ENCODE peak calls at places on chromosomes 12 and 14, in six cellular contexts. D, V, B, E, Z and N are unnamed samples.

GRCh38 chr14:77682158-77682553 is 25.7 kb downstream of the ALKBH1 start:
- DNase-seq in B (no peak), D (no peak), E (no peak), Z (no peak), V (no peak), N (no peak)

GRCh38 chr12:109462868-109463692 is 14.0 kb downstream of the KCTD10 start:
- DNase-seq in Z (peak), E (peak), B (peak), D (no peak), V (peak), N (no peak)

GRCh38 chr14:96055065-96055752 is 16.0 kb downstream of the C14orf132 start:
- DNase-seq in E (no peak), D (no peak), B (no peak), Z (no peak), V (no peak), N (no peak)

GRCh38 chr12:132560831-132561783 is 49.3 kb downstream of the LRCOL1 start:
- DNase-seq in Z (peak), D (peak), E (peak), V (no peak), B (no peak), N (peak)

GRCh38 chr12:116541547-116542344 is 17.4 kb upstream of the MAP1LC3B2 start:
- DNase-seq in V (no peak), E (no peak), D (no peak), Z (no peak), B (no peak), N (no peak)

GRCh38 chr14:65434216-65434850 is 21.8 kb downstream of the FUT8 start:
- DNase-seq in D (no peak), Z (no peak), B (no peak), E (no peak), V (no peak), N (no peak)

GRCh38 chr14:70663707-70664179 is 22.0 kb downstream of the TTC9 start:
- DNase-seq in E (no peak), V (peak), D (peak), Z (no peak), B (no peak), N (peak)

GRCh38 chr12:69131073-69131472 is 108.3 kb upstream of the CPSF6 start:
- DNase-seq in Z (no peak), D (no peak), V (no peak), E (no peak), B (no peak), N (no peak)

GRCh38 chr12:27645671-27646070 is 50.6 kb upstream of the REP15 start:
- DNase-seq in B (no peak), D (no peak), Z (no peak), E (no peak), V (no peak), N (no peak)

GRCh38 chr12:76080017-76080728 is 4.3 kb downstream of the NAP1L1 start:
- DNase-seq in B (no peak), E (no peak), V (no peak), D (no peak), Z (no peak), N (no peak)

GRCh38 chr12:111190741-111191526 is 178.0 kb downstream of the PHETA1 start:
- DNase-seq in B (no peak), E (no peak), D (no peak), V (no peak), Z (no peak), N (no peak)

GRCh38 chr12:44422559-44422958 is 453.6 kb downstream of the NELL2 start:
- DNase-seq in D (no peak), B (no peak), V (no peak), E (no peak), Z (no peak), N (no peak)

GRCh38 chr12:25816637-25817036 is 141.8 kb upstream of the RASSF8 start:
- DNase-seq in E (no peak), Z (no peak), B (no peak), V (no peak), D (no peak), N (no peak)

GRCh38 chr12:47977046-47977771 is 13.8 kb downstream of the TMEM106C start:
- DNase-seq in V (no peak), B (no peak), E (no peak), Z (no peak), D (no peak), N (no peak)

GRCh38 chr12:47972895-47973294 is 9.5 kb downstream of the TMEM106C start:
- DNase-seq in B (no peak), D (no peak), E (no peak), V (no peak), Z (no peak), N (no peak)

GRCh38 chr12:47973870-47974269 is 10.5 kb downstream of the TMEM106C start:
- DNase-seq in Z (no peak), D (no peak), B (no peak), E (no peak), V (no peak), N (no peak)

GRCh38 chr12:47975816-47976215 is 12.4 kb downstream of the TMEM106C start:
- DNase-seq in V (no peak), Z (no peak), D (no peak), B (no peak), E (no peak), N (no peak)

GRCh38 chr12:47975036-47975620 is 11.7 kb downstream of the TMEM106C start:
- DNase-seq in B (no peak), Z (no peak), D (no peak), E (no peak), V (no peak), N (no peak)
- H3K4me3 ChIP-seq in B (no peak), Z (no peak), D (no peak), E (no peak), V (no peak), N (no peak)

DNA sequence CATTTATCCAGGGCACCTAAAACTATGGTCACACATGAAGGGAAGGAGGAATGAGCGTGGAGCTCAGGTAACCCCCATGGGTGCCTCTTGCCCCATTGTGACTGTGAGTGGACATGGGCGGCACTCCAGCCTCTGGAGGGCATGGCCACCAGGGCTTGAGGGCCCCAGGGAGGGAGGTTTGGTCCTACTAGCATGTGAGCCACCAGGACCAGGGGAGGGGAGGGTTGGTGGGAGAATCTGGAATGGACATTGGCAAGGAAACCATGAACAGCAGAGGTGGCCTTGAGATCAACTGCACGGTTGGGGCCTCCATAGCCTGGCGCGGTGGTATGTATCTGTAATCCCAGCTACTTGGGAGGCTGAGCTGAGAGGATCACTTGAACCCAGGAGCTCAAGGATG is 623.6 kb downstream of the AACS start:
- DNase-seq in B (no peak), V (no peak), E (no peak), Z (no peak), D (no peak), N (no peak)
- TF ChIP-seq CTCF in B (no peak), V (no peak), E (no peak), Z (no peak), D (no peak), N (no peak)

GRCh38 chr12:113058553-113058952 is 2.0 kb downstream of the DTX1 start:
- DNase-seq in D (peak), Z (no peak), V (no peak), B (no peak), E (no peak), N (no peak)

GRCh38 chr12:113056381-113056630 is 224 bp upstream of the DTX1 start:
- DNase-seq in E (no peak), V (no peak), B (no peak), D (no peak), Z (no peak), N (no peak)

GRCh38 chr12:113056631-113057488 is at the start of gene DTX1:
- DNase-seq in V (peak), E (peak), B (no peak), D (peak), Z (peak), N (no peak)

GRCh38 chr12:113059071-113059595 is 2.6 kb downstream of the DTX1 start:
- DNase-seq in E (no peak), V (no peak), B (no peak), Z (no peak), D (peak), N (no peak)

GRCh38 chr12:113057565-113058485 is 1.3 kb downstream of the DTX1 start:
- DNase-seq in Z (no peak), V (no peak), E (no peak), D (peak), B (no peak), N (no peak)
- H3K4me3 ChIP-seq in Z (peak), V (peak), E (peak), D (peak), B (no peak), N (no peak)

GRCh38 chr14:21647380-21647779 is 6.3 kb upstream of the OR4E2 start:
- DNase-seq in D (no peak), V (no peak), E (no peak), Z (no peak), B (no peak), N (no peak)
- TF ChIP-seq CTCF in D (no peak), V (no peak), E (no peak), Z (no peak), B (no peak), N (no peak)

DNA sequence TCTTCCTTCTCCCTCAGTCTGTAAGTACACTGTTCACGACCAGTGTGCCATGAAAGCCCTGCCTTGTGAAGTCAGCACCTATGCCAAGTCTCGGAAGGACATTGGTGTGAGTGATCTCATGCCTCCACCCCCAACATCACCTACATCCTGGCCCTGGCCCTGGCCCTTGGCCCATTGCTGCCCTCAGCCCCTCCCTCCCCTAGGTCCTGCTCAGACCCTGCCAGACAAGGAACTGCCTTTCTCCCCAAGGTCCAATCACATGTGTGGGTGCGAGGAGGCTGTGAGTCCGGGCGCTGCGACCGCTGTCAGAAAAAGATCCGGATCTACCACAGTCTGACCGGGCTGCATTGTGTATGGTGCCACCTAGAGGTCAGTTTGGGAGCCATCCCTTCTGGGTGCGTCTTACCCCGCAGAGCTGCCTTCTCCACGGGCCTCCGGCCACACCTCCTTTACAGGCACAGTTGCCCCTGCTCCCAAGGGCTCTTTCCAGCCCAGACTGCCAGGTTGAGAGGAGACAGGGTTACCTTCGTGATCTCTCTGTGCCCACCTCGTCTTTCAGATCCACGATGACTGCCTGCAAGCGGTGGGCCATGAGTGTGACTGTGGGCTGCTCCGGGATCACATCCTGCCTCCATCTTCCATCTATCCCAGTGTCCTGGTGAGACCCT is 9.2 kb downstream of the DGKA start:
- DNase-seq in B (peak), V (peak), Z (peak), E (peak), D (peak), N (peak)
- H3K4me3 ChIP-seq in B (no peak), V (peak), Z (no peak), E (no peak), D (no peak), N (no peak)

DNA sequence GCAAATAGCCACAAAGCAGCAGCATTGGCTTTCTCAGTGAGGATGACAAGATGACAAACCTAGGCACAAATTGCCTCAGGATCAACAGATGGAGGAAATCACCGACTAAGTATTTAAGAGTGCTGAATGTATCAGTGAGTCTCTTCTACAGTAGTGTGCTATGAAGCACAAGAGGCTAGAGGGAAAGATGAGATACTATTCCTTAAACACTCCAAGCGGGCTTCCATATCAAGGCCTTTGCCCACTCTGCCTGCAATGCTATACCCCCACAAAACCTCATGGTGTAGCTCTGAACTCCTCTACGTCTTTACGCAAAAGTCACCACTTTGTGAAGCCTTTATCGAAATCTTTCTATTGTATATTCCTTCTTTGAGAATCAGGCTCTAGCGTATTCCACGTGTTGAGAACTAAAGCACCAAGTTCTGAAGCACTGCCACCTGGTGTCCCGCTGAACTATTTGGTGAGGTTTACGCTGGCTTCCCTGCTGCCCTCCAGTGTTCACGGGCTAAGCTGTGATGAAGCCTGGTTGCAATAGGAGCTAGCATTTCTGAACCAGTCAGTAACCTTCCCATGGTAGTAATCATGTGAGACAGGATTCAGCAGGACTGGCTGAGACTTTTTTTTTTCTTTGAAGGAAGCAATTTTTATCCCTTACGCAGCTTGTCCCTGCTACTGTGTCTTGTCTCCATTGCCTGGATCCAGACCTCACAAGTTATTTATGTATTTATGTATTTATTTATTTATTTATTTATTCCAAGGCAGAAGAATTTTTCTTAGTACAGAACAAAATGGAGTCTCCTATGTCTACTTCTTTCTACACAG is 426.5 kb upstream of the OR4E1 start:
- DNase-seq in D (peak), Z (peak), V (peak), E (peak), B (peak), N (peak)
- TF ChIP-seq CTCF in D (peak), Z (no peak), V (peak), E (peak), B (peak), N (peak)

GRCh38 chr12:93759512-93760081 is 82.4 kb downstream of the CRADD start:
- DNase-seq in E (no peak), D (no peak), Z (no peak), V (no peak), B (no peak), N (no peak)

GRCh38 chr12:93758974-93759373 is 81.8 kb downstream of the CRADD start:
- DNase-seq in E (no peak), Z (no peak), D (no peak), B (no peak), V (no peak), N (no peak)

GRCh38 chr12:93760275-93760875 is 83.2 kb downstream of the CRADD start:
- DNase-seq in Z (no peak), V (no peak), E (no peak), B (no peak), D (no peak), N (no peak)

GRCh38 chr12:93756295-93756694 is 79.1 kb downstream of the CRADD start:
- DNase-seq in B (no peak), Z (no peak), V (no peak), E (no peak), D (no peak), N (no peak)

DNA sequence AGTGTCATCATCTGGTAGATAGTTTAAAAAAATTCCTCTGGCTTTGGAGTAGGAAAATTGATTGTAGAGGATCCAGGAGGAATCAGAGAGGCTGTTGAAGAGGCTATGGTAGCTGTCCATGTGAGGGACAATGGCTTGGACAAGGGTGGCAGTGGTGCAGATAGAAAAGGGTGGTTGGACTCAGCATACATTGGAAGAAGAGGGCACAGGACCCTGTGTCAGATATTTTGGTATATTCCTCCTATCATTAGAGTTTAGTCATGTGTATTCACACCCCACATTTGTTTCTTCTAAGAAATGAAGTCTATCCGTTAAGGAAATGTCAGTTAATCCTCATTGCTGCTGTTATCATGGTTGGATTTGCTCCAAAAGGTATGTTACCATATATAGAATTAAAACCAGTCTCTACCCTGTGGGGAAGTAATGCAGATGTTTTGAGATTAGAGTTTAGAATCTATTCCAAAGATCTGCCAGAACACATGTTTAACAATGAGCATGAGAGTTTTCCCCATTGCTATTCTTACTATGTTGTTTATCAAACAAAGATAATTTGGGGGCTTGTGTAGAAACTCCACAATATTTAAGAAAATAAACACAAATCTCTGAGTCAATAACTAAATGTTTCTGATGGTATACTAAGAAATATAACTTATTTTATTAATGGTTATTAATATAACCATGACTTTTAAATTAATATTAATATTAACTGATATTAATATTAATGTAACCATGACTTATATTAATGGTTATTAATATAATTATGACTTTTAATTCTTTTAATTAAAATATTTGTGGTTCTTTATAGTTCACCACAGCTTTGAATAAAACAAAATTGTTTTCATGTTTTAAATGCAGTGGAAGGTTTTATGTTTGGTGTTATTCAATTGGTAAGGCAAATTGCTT is 80.9 kb downstream of the CRADD start:
- DNase-seq in Z (no peak), V (no peak), E (no peak), D (no peak), B (no peak), N (no peak)
- H3K4me3 ChIP-seq in Z (no peak), V (no peak), E (no peak), D (no peak), B (no peak), N (no peak)